ENCODE peak calls at places on chromosomes 16 and 17, in six cellular contexts. Y, A, W, T, H and E are unnamed samples.

GRCh38 chr17:73286863-73287296 is 24.9 kb downstream of the CDC42EP4 start:
- DNase-seq in Y (no peak), A (no peak), W (peak), T (peak), H (peak), E (no peak)

GRCh38 chr17:75899353-75899752 is 2.6 kb upstream of the TRIM65 start:
- DNase-seq in Y (no peak), A (no peak), W (no peak), T (no peak), H (no peak), E (no peak)

GRCh38 chr17:41769985-41770384 is 16.5 kb downstream of the JUP start:
- DNase-seq in Y (no peak), A (no peak), W (no peak), T (no peak), H (no peak), E (no peak)

GRCh38 chr17:69501591-69502468 is 87.3 kb downstream of the MAP2K6 start:
- DNase-seq in Y (no peak), A (no peak), W (peak), T (peak), H (no peak), E (no peak)

GRCh38 chr17:17702821-17703607 is 21.8 kb downstream of the RAI1 start:
- DNase-seq in Y (no peak), A (no peak), W (peak), T (no peak), H (no peak), E (no peak)

GRCh38 chr17:79019631-79020584 is 4.1 kb upstream of the C1QTNF1 start:
- DNase-seq in Y (no peak), A (no peak), W (peak), T (peak), H (peak), E (no peak)

GRCh38 chr17:65362826-65363225 is 198.6 kb downstream of the AXIN2 start:
- DNase-seq in Y (no peak), A (no peak), W (peak), T (peak), H (no peak), E (no peak)

GRCh38 chr17:76735586-76736348 is 1.4 kb downstream of the SRSF2 start:
- DNase-seq in Y (no peak), A (no peak), W (no peak), T (no peak), H (no peak), E (no peak)

GRCh38 chr16:50680907-50681885 is at the start of gene SNX20:
- DNase-seq in Y (peak), A (peak), W (no peak), T (no peak), H (no peak), E (peak)

GRCh38 chr16:56743840-56744239 is 13.9 kb downstream of the NUP93 start:
- DNase-seq in Y (no peak), A (no peak), W (peak), T (peak), H (peak), E (no peak)

GRCh38 chr17:34517406-34517805 is 62.0 kb upstream of the TMEM132E start:
- DNase-seq in Y (no peak), A (no peak), W (no peak), T (no peak), H (no peak), E (no peak)

GRCh38 chr17:13182854-13183253 is 165.0 kb upstream of the ELAC2 start:
- DNase-seq in Y (no peak), A (no peak), W (no peak), T (no peak), H (no peak), E (no peak)

GRCh38 chr17:3739422-3740124 is 15.9 kb downstream of the HASPIN start:
- DNase-seq in Y (no peak), A (no peak), W (no peak), T (no peak), H (no peak), E (no peak)

GRCh38 chr17:50589112-50589712 is 28.7 kb downstream of the CACNA1G start:
- DNase-seq in Y (no peak), A (no peak), W (no peak), T (peak), H (no peak), E (no peak)

GRCh38 chr17:29358421-29358820 is 31.7 kb upstream of the TAOK1 start:
- DNase-seq in Y (no peak), A (no peak), W (no peak), T (no peak), H (no peak), E (no peak)

GRCh38 chr16:74793571-74793970 is 19.0 kb upstream of the FA2H start:
- DNase-seq in Y (no peak), A (no peak), W (no peak), T (no peak), H (no peak), E (no peak)

GRCh38 chr17:21037117-21037803 is 5.6 kb downstream of the USP22 start:
- DNase-seq in Y (no peak), A (no peak), W (no peak), T (no peak), H (no peak), E (no peak)

GRCh38 chr16:1920727-1921155 is 2.5 kb upstream of the HS3ST6 start:
- DNase-seq in Y (no peak), A (no peak), W (no peak), T (no peak), H (no peak), E (no peak)

GRCh38 chr16:53915452-53916160 is 211.7 kb downstream of the FTO start:
- DNase-seq in Y (no peak), A (no peak), W (no peak), T (no peak), H (no peak), E (no peak)

GRCh38 chr17:49980703-49981197 is 11.8 kb downstream of the DLX4 start:
- DNase-seq in Y (no peak), A (no peak), W (no peak), T (no peak), H (no peak), E (no peak)

GRCh38 chr17:44518032-44518431 is 14.8 kb upstream of the GPATCH8 start:
- DNase-seq in Y (no peak), A (no peak), W (peak), T (peak), H (no peak), E (no peak)

GRCh38 chr17:4480929-4481898 is 17.5 kb upstream of the SPNS2 start:
- DNase-seq in Y (peak), A (no peak), W (no peak), T (no peak), H (no peak), E (peak)

GRCh38 chr17:12789075-12789975 is at the start of gene ARHGAP44:
- DNase-seq in Y (no peak), A (peak), W (peak), T (peak), H (peak), E (peak)

GRCh38 chr17:37507108-37507507 is 17.4 kb downstream of the DUSP14 start:
- DNase-seq in Y (no peak), A (no peak), W (no peak), T (no peak), H (no peak), E (no peak)

GRCh38 chr17:77131919-77132318 is 8.8 kb upstream of the SEC14L1 start:
- DNase-seq in Y (no peak), A (no peak), W (peak), T (peak), H (peak), E (no peak)

GRCh38 chr17:2853111-2853721 is 57.0 kb downstream of the RAP1GAP2 start:
- DNase-seq in Y (peak), A (no peak), W (peak), T (peak), H (no peak), E (no peak)

GRCh38 chr17:77493901-77494663 is 353.3 kb downstream of the SEC14L1 start:
- DNase-seq in Y (no peak), A (no peak), W (no peak), T (no peak), H (no peak), E (no peak)

GRCh38 chr17:46180895-46181279 is 12.3 kb downstream of the KANSL1 start:
- DNase-seq in Y (no peak), A (no peak), W (no peak), T (no peak), H (no peak), E (no peak)

GRCh38 chr17:77942111-77942988 is 16.2 kb upstream of the TNRC6C start:
- DNase-seq in Y (no peak), A (no peak), W (no peak), T (no peak), H (no peak), E (no peak)

GRCh38 chr16:777826-778225 is 10.4 kb downstream of the RPUSD1 start:
- DNase-seq in Y (no peak), A (no peak), W (no peak), T (peak), H (no peak), E (no peak)

GRCh38 chr17:28940142-28940541 is 11.2 kb downstream of the PHF12 start:
- DNase-seq in Y (no peak), A (no peak), W (no peak), T (no peak), H (no peak), E (no peak)

GRCh38 chr17:77632619-77633018 is 325.9 kb upstream of the TNRC6C start:
- DNase-seq in Y (no peak), A (no peak), W (no peak), T (no peak), H (no peak), E (no peak)

GRCh38 chr17:68516732-68517131 is 4.5 kb downstream of the PRKAR1A start:
- DNase-seq in Y (no peak), A (no peak), W (no peak), T (peak), H (no peak), E (no peak)

GRCh38 chr17:29617481-29618271 is 5.0 kb downstream of the CORO6 start:
- DNase-seq in Y (peak), A (peak), W (peak), T (peak), H (no peak), E (peak)

GRCh38 chr17:44914148-44914547 is 1.2 kb downstream of the GFAP start:
- DNase-seq in Y (no peak), A (no peak), W (no peak), T (no peak), H (no peak), E (no peak)

GRCh38 chr16:80576343-80576912 is 35.6 kb downstream of the DYNLRB2 start:
- DNase-seq in Y (no peak), A (no peak), W (no peak), T (no peak), H (no peak), E (no peak)